ENCODE peak calls at places on chromosomes 5 and 9, in eight cellular contexts. Q, J, O, D, G, U, R and I are unnamed samples.
A peak's percentile ranks its signal among the peaks of the same experiment; 100 is the strongest.

GRCh38 chr5:150106669-150107068 is 20.3 kb upstream of the CSF1R start:
- DNase-seq in Q (no peak), J (no peak), O (no peak), D (no peak), G (no peak), U (no peak), R (no peak), I (no peak)

GRCh38 chr5:107155667-107156066 is 515.1 kb downstream of the EFNA5 start:
- DNase-seq in Q (no peak), J (no peak), O (no peak), D (no peak), G (no peak), U (no peak), R (no peak), I (no peak)

GRCh38 chr5:166962470-166962869 is 1329.0 kb upstream of the WWC1 start:
- DNase-seq in Q (no peak), J (no peak), O (no peak), D (no peak), G (no peak), U (no peak), R (no peak), I (no peak)

GRCh38 chr9:120387257-120387999 is 192.5 kb downstream of the CDK5RAP2 start:
- DNase-seq in Q (no peak), J (no peak), O (no peak), D (no peak), G (no peak), U (no peak), R (no peak), I (peak; percentile 86)

GRCh38 chr5:171986772-171987171 is 19.7 kb downstream of the FBXW11 start:
- DNase-seq in Q (no peak), J (no peak), O (no peak), D (no peak), G (no peak), U (no peak), R (no peak), I (no peak)

GRCh38 chr5:126267435-126267834 is 155.8 kb upstream of the GRAMD2B start:
- DNase-seq in Q (peak; percentile 54), J (no peak), O (no peak), D (no peak), G (peak; percentile 22), U (no peak), R (no peak), I (no peak)

GRCh38 chr9:108842610-108843295 is 13.0 kb downstream of the ACTL7B start:
- DNase-seq in Q (no peak), J (no peak), O (no peak), D (no peak), G (no peak), U (no peak), R (no peak), I (no peak)

GRCh38 chr5:148532962-148533670 is 121.2 kb downstream of the HTR4 start:
- DNase-seq in Q (no peak), J (no peak), O (no peak), D (no peak), G (no peak), U (no peak), R (no peak), I (no peak)

GRCh38 chr9:85108229-85108628 is 438.7 kb downstream of the NTRK2 start:
- DNase-seq in Q (no peak), J (no peak), O (no peak), D (no peak), G (no peak), U (no peak), R (no peak), I (no peak)

GRCh38 chr9:129888085-129888808 is 53.0 kb downstream of the USP20 start:
- DNase-seq in Q (peak; percentile 95), J (no peak), O (peak; percentile 98), D (peak; percentile 79), G (peak; percentile 84), U (no peak), R (no peak), I (peak; percentile 58)

GRCh38 chr5:174825587-174825986 is 101.2 kb downstream of the MSX2 start:
- DNase-seq in Q (no peak), J (no peak), O (no peak), D (no peak), G (no peak), U (no peak), R (no peak), I (no peak)

GRCh38 chr9:134343637-134344036 is 17.4 kb downstream of the RXRA start:
- DNase-seq in Q (no peak), J (peak; percentile 62), O (no peak), D (no peak), G (no peak), U (no peak), R (no peak), I (peak; percentile 68)

GRCh38 chr5:126464016-126464415 is 40.8 kb downstream of the GRAMD2B start:
- DNase-seq in Q (no peak), J (no peak), O (no peak), D (no peak), G (no peak), U (no peak), R (no peak), I (no peak)

GRCh38 chr9:110130791-110131416 is 77.1 kb downstream of the C9orf152 start:
- DNase-seq in Q (no peak), J (no peak), O (no peak), D (no peak), G (no peak), U (no peak), R (no peak), I (no peak)

GRCh38 chr9:110128664-110129329 is 79.2 kb downstream of the C9orf152 start:
- DNase-seq in Q (no peak), J (no peak), O (no peak), D (no peak), G (no peak), U (no peak), R (no peak), I (no peak)

GRCh38 chr9:110131499-110131898 is 76.5 kb downstream of the C9orf152 start:
- DNase-seq in Q (no peak), J (no peak), O (no peak), D (no peak), G (no peak), U (peak; percentile 45), R (no peak), I (no peak)

GRCh38 chr9:110129460-110129859 is 78.5 kb downstream of the C9orf152 start:
- DNase-seq in Q (no peak), J (no peak), O (no peak), D (no peak), G (no peak), U (no peak), R (no peak), I (no peak)

GRCh38 chr9:110130211-110130610 is 77.7 kb downstream of the C9orf152 start:
- DNase-seq in Q (no peak), J (no peak), O (no peak), D (no peak), G (no peak), U (no peak), R (no peak), I (no peak)
- H3K27ac ChIP-seq in Q (peak overlapping the region; percentile 12), J (no peak overlapping the region), O (no peak overlapping the region), D (no peak overlapping the region), G (peak overlapping the region; percentile 90), U (no peak overlapping the region), R (no peak overlapping the region), I (no peak overlapping the region)

GRCh38 chr9:23825143-23825531 is 903 bp downstream of the ELAVL2 start:
- DNase-seq in Q (no peak), J (no peak), O (no peak), D (no peak), G (no peak), U (peak; percentile 61), R (no peak), I (no peak)
- H3K27ac ChIP-seq in Q (no peak overlapping the region), J (no peak overlapping the region), O (no peak overlapping the region), D (no peak overlapping the region), G (no peak overlapping the region), U (no peak overlapping the region), R (no peak overlapping the region), I (no peak overlapping the region)

GRCh38 chr9:76643399-76644117 is 120.7 kb upstream of the PCA3 start:
- DNase-seq in Q (no peak), J (no peak), O (no peak), D (no peak), G (no peak), U (no peak), R (no peak), I (no peak)
- H3K27ac ChIP-seq in Q (peak overlapping the region; percentile 40), J (no peak overlapping the region), O (no peak overlapping the region), D (no peak overlapping the region), G (peak overlapping the region; percentile 27), U (no peak overlapping the region), R (no peak overlapping the region), I (no peak overlapping the region)

GRCh38 chr9:73114058-73114457 is 37.6 kb upstream of the ANXA1 start:
- DNase-seq in Q (no peak), J (no peak), O (no peak), D (no peak), G (no peak), U (no peak), R (no peak), I (no peak)
- H3K27ac ChIP-seq in Q (no peak overlapping the region), J (no peak overlapping the region), O (no peak overlapping the region), D (no peak overlapping the region), G (no peak overlapping the region), U (no peak overlapping the region), R (no peak overlapping the region), I (no peak overlapping the region)

GRCh38 chr5:7274180-7274579 is 121.8 kb upstream of the ADCY2 start:
- DNase-seq in Q (no peak), J (no peak), O (no peak), D (no peak), G (no peak), U (no peak), R (no peak), I (no peak)

GRCh38 chr5:7269591-7270274 is 126.2 kb upstream of the ADCY2 start:
- DNase-seq in Q (no peak), J (no peak), O (no peak), D (no peak), G (no peak), U (no peak), R (no peak), I (no peak)

GRCh38 chr5:7272408-7272807 is 123.5 kb upstream of the ADCY2 start:
- DNase-seq in Q (no peak), J (no peak), O (no peak), D (no peak), G (no peak), U (no peak), R (no peak), I (no peak)

DNA sequence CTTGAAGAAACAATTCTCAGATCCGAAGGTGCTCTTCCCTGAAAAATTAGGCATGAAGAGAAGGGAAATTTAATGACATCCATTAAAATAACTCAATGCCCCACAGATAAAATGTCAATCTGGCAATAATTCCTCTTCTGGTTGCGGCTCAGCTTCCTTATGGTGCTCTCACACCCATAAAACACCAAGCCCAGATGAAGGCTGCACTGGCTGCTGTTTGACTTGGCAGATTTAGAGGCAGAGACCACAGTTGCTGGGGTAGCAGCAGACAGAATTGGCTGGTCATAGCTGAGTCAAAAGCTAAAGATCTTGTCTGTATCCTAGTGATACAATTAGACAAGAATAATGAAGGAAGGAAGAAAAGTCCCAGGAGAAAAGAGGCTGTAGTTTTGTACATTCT is 124.2 kb upstream of the ADCY2 start:
- DNase-seq in Q (no peak), J (no peak), O (no peak), D (no peak), G (peak; percentile 16), U (no peak), R (no peak), I (no peak)
- H3K27ac ChIP-seq in Q (no peak overlapping the region), J (no peak overlapping the region), O (no peak overlapping the region), D (no peak overlapping the region), G (no peak overlapping the region), U (no peak overlapping the region), R (no peak overlapping the region), I (no peak overlapping the region)